ENCODE peak calls at places on chromosomes 11 and 22, in four cellular contexts. M is K562, E is hepatocyte, K is SK-N-SH. S is an unnamed sample.

GRCh38 chr11:12824281-12825041 is 150.2 kb downstream of the TEAD1 start:
- DNase-seq in M (no peak), K (no peak), E (no peak), S (no peak)

GRCh38 chr11:88384004-88384677 is 46.6 kb upstream of the CTSC start:
- DNase-seq in K (no peak), E (no peak), M (no peak), S (peak)

GRCh38 chr11:60078021-60078420 is 10.4 kb upstream of the MS4A2 start:
- DNase-seq in K (no peak), M (no peak), E (no peak), S (no peak)

GRCh38 chr11:62665630-62666258 is 632 bp downstream of the CSKMT start:
- DNase-seq in E (peak), M (peak), K (peak), S (peak)

GRCh38 chr11:45053736-45054446 is 92.5 kb upstream of the PRDM11 start:
- DNase-seq in M (no peak), E (no peak), K (no peak), S (no peak)

GRCh38 chr11:46265764-46266163 is 11.7 kb upstream of the CREB3L1 start:
- DNase-seq in M (no peak), K (no peak), E (no peak), S (no peak)

GRCh38 chr22:39174498-39175120 is 22.1 kb upstream of the CBX7 start:
- DNase-seq in E (peak), M (no peak), K (peak), S (peak)

GRCh38 chr11:126194121-126194543 is 17.3 kb downstream of the RPUSD4 start:
- DNase-seq in M (peak), E (peak), K (peak), S (no peak)

GRCh38 chr11:61912530-61912898 is 4.9 kb downstream of the RAB3IL1 start:
- DNase-seq in K (peak), M (no peak), E (no peak), S (no peak)

GRCh38 chr11:9015677-9016076 is 11.9 kb upstream of the NRIP3 start:
- DNase-seq in K (peak), E (peak), M (peak), S (peak)

GRCh38 chr11:9003573-9004309 is at the start of gene NRIP3:
- DNase-seq in K (peak), M (peak), E (peak), S (peak)

GRCh38 chr22:49084203-49084602 is 743.5 kb downstream of the BRD1 start:
- DNase-seq in E (no peak), K (no peak), M (peak), S (no peak)

GRCh38 chr22:47122441-47123000 is 360.1 kb downstream of the TBC1D22A start:
- DNase-seq in E (no peak), M (no peak), K (no peak), S (no peak)

GRCh38 chr11:41245704-41246398 is 213.6 kb downstream of the LRRC4C start:
- DNase-seq in K (peak), M (no peak), E (no peak), S (no peak)

GRCh38 chr22:36331912-36332622 is 55.7 kb downstream of the MYH9 start:
- DNase-seq in M (no peak), E (peak), K (peak), S (no peak)
- H3K4me3 ChIP-seq in M (no peak), E (no peak), K (no peak), S (no peak)

GRCh38 chr11:22338465-22338810 is 257 bp downstream of the SLC17A6 start:
- DNase-seq in E (no peak), M (no peak), K (no peak), S (no peak)
- H3K4me2 ChIP-seq in E (no peak), M (no peak), K (no peak), S (no peak)

GRCh38 chr11:6402561-6402981 is 12.3 kb downstream of the SMPD1 start:
- DNase-seq in M (no peak), E (no peak), K (no peak), S (no peak)

GRCh38 chr11:6401439-6401838 is 11.2 kb downstream of the SMPD1 start:
- DNase-seq in M (no peak), K (no peak), E (no peak), S (no peak)

GRCh38 chr11:6403539-6403938 is 13.3 kb downstream of the SMPD1 start:
- DNase-seq in E (no peak), K (no peak), M (no peak), S (no peak)

GRCh38 chr11:6400431-6401345 is 10.4 kb downstream of the SMPD1 start:
- DNase-seq in M (no peak), K (no peak), E (no peak), S (no peak)

DNA sequence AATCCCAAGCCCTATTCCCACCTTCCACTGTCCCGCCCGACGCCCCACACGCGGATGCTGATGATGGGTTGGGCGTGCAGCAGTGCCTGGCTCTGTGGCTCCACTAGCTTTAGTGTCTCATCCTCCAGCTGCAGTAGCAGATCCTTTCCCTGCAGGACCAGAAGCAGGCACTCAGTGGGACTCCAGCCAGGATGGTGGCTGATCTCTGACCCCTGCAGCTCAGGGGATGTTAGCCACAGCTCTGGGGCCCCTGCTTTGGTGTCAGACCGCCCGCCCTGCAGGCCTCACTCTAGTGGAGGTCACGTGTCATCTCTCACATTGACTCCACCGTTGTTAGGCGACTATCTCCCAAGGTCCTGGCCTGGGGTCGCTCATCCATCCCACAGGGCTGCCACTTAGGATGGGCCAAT is 11.8 kb downstream of the SMPD1 start:
- DNase-seq in K (no peak), M (no peak), E (no peak), S (no peak)
- H3K4me3 ChIP-seq in K (no peak), M (no peak), E (no peak), S (no peak)

GRCh38 chr11:128619540-128620305 is 32.4 kb upstream of the ETS1 start:
- DNase-seq in K (peak), M (no peak), E (no peak), S (no peak)

GRCh38 chr11:128621491-128622136 is 34.3 kb upstream of the ETS1 start:
- DNase-seq in E (peak), K (no peak), M (no peak), S (peak)

GRCh38 chr11:128620306-128621175 is 33.2 kb upstream of the ETS1 start:
- DNase-seq in M (peak), E (no peak), K (no peak), S (no peak)

GRCh38 chr11:128624269-128625170 is 37.2 kb upstream of the ETS1 start:
- DNase-seq in K (no peak), E (no peak), M (no peak), S (no peak)

DNA sequence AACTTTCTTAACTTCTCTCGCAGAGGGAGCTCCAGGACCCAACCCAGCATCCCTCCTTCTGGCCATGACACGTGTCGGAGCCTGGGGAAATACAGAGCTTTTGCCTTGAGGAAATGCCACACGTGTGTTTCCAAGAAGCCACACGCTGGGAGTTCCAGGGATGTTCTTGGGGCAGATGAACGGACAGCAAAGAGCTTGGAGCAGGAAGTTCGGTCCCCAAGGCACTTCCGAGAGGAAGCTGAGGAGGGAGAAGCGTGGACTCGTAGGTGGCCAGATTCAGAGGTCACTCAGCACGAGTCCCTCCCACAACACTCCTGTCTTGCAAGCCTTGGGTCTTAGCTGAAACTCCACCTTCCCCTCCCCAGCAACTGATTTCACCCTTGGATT is 34.8 kb upstream of the ETS1 start:
- DNase-seq in K (no peak), M (no peak), E (no peak), S (no peak)
- H3K4me2 ChIP-seq in K (no peak), M (no peak), E (no peak), S (peak)

GRCh38 chr11:79579063-79579462 is 138.2 kb upstream of the TENM4 start:
- DNase-seq in M (no peak), E (no peak), K (no peak), S (no peak)
- H3K4me3 ChIP-seq in M (no peak), E (no peak), K (no peak), S (no peak)

GRCh38 chr11:121479839-121480238 is 27.1 kb upstream of the SORL1-AS1 start:
- DNase-seq in K (no peak), M (no peak), E (no peak), S (no peak)
- H3K4me2 ChIP-seq in K (no peak), M (no peak), E (no peak), S (no peak)

DNA sequence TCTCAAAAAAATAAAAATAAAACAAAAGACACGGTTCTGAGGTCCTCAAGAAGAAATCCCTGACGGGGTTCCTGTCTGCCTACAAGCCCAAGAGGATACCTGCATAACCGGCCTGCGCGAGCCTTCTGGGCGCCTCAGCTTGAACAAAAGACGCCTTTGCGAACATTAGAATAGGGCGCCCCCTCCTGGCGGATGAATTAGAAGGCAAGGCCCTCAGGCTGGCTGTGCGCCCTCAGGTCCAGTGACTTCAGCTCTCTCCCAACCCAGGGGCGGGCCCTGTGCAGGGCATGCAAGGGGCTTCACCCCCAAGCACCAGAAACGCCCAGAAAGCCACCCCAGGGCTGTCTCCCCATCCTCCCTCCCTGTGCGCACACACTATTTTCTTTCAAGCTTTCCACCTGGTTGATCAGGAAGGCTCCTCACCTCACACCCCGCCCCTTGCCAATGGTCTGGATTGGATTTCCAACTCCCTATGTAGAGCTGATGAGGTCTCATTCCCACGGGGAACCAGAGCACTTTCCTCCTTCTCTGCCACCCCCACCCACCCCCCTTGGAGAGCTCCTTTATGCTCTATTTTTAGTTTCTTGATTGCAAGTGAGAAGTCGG is 273.3 kb downstream of the BUD13 start:
- DNase-seq in K (peak), M (peak), E (peak), S (peak)
- H3K4me3 ChIP-seq in K (no peak), M (no peak), E (no peak), S (no peak)

DNA sequence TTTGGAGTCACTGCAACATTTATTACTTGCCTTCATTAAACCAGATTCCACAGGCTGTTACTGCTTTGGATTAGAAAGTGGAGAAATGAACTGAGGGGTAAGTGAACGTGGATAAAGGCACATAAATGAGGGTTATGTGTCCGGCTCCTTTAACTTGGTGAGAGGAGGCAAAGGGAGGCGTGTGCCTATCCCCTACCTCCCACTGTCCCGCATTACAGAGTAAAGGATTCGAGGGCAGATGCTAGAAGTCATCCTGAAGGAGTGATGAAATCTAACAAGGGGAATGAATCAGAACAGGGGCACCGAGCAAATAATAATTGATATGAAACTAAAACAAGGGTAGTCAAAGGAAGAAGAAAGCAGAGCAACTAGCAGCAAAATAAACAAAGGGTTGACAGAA is 147.2 kb downstream of the GRIA4 start:
- DNase-seq in K (no peak), E (no peak), M (no peak), S (no peak)
- H3K4me2 ChIP-seq in K (no peak), E (no peak), M (no peak), S (no peak)

GRCh38 chr22:33519974-33520903 is 400.0 kb downstream of the LARGE1 start:
- DNase-seq in K (no peak), E (no peak), M (no peak), S (no peak)

GRCh38 chr22:33520904-33521780 is 399.1 kb downstream of the LARGE1 start:
- DNase-seq in K (no peak), M (no peak), E (no peak), S (no peak)

GRCh38 chr22:33519140-33519973 is 400.9 kb downstream of the LARGE1 start:
- DNase-seq in K (peak), E (peak), M (peak), S (peak)

GRCh38 chr22:33515733-33516297 is 404.5 kb downstream of the LARGE1 start:
- DNase-seq in K (no peak), M (no peak), E (peak), S (no peak)

GRCh38 chr22:33518405-33518804 is 401.9 kb downstream of the LARGE1 start:
- DNase-seq in K (no peak), E (no peak), M (no peak), S (no peak)
- H3K4me3 ChIP-seq in K (no peak), E (no peak), M (no peak), S (no peak)

DNA sequence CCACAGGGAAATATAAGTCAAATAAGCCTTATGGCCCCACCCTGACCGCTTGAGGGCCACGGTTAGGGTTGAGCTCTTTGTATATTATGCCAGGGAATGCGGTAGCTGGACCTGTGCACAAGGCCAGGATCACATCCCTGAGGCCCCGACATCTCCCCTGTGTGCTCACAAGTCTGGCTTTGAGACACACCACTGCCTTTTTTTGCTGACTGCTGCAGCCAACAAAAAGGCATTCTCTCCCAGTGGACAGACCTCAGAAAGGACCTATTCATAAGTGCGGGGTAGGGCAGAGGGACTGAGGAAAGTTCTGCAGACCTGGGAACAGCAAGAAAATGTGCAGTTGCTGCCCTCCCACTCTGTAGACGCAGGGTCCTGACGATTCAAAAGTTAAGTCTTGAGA is 3.4 kb upstream of the SIDT2 start:
- DNase-seq in M (no peak), K (no peak), E (no peak), S (no peak)
- H3K4me2 ChIP-seq in M (no peak), K (no peak), E (no peak), S (no peak)

S was measured in astrocyte.